ENCODE peak calls at places on chromosome 20, in five cellular contexts. X is gastroesophageal sphincter; T is left cardiac atrium; Z is activated CD8-positive, alpha-beta memory T cell treated with anti-CD3 and anti-CD28 coated beads, Interleukin-2, amount 10 ng/mL, durations not matched to agents 7 days and 5 days; L is GM23338. R is an unnamed sample.

GRCh38 chr20:44019638-44020335 is 105.1 kb downstream of the TOX2 start:
- ATAC-seq in X (peak; percentile 27), Z (peak; percentile 76), T (no peak), L (peak; percentile 38), R (peak; percentile 81)

GRCh38 chr20:24662756-24663399 is 193.4 kb downstream of the SYNDIG1 start:
- ATAC-seq in L (no peak), Z (no peak), X (no peak), T (peak; percentile 41), R (no peak)

GRCh38 chr20:60579941-60580515 is 621.8 kb downstream of the CDH26 start:
- ATAC-seq in X (no peak), L (no peak), Z (no peak), T (no peak), R (no peak)

GRCh38 chr20:37693203-37693602 is 627 bp upstream of the CTNNBL1 start:
- ATAC-seq in T (no peak), Z (no peak), L (no peak), X (no peak), R (no peak)

GRCh38 chr20:35285806-35286076 is 1.2 kb upstream of the EIF6 start:
- ATAC-seq in X (no peak), L (no peak), T (no peak), Z (no peak), R (peak; percentile 12)

GRCh38 chr20:41308726-41309413 is 8.7 kb downstream of the ZHX3 start:
- ATAC-seq in Z (no peak), T (peak; percentile 41), X (peak; percentile 65), L (no peak), R (no peak)

GRCh38 chr20:2768632-2769015 is 31.8 kb downstream of the CPXM1 start:
- ATAC-seq in T (peak; percentile 36), X (no peak), Z (no peak), L (no peak), R (no peak)

GRCh38 chr20:3990741-3991140 is 24.6 kb downstream of the RNF24 start:
- ATAC-seq in L (no peak), T (no peak), Z (no peak), X (no peak), R (no peak)

GRCh38 chr20:63673951-63674350 is 15.8 kb downstream of the RTEL1 start:
- ATAC-seq in T (no peak), L (no peak), X (no peak), Z (no peak), R (no peak)

GRCh38 chr20:10604865-10605440 is 68.8 kb downstream of the JAG1 start:
- ATAC-seq in X (no peak), L (no peak), Z (no peak), T (peak; percentile 41), R (no peak)

GRCh38 chr20:49405696-49406095 is 76.8 kb downstream of the KCNB1 start:
- ATAC-seq in T (no peak), L (no peak), X (no peak), Z (no peak), R (no peak)

GRCh38 chr20:33852971-33853813 is 42.0 kb downstream of the CHMP4B start:
- ATAC-seq in T (no peak), X (no peak), Z (peak; percentile 93), L (no peak), R (peak; percentile 55)

GRCh38 chr20:1341561-1342265 is 12.8 kb upstream of the SDCBP2 start:
- ATAC-seq in Z (no peak), X (no peak), T (peak; percentile 58), L (no peak), R (no peak)

GRCh38 chr20:49160057-49160929 is 27.8 kb downstream of the STAU1 start:
- ATAC-seq in X (no peak), L (no peak), Z (no peak), T (no peak), R (peak; percentile 86)

GRCh38 chr20:48282591-48283228 is 497.4 kb upstream of the SULF2 start:
- ATAC-seq in Z (no peak), T (no peak), L (no peak), X (no peak), R (no peak)

GRCh38 chr20:10524034-10524476 is 89.0 kb downstream of the SLX4IP start:
- ATAC-seq in L (peak; percentile 98), T (peak; percentile 83), Z (no peak), X (peak; percentile 96), R (no peak)

GRCh38 chr20:63929071-63929470 is 27.1 kb downstream of the UCKL1 start:
- ATAC-seq in X (no peak), T (no peak), Z (no peak), L (no peak), R (no peak)

GRCh38 chr20:10076126-10077080 is 41.6 kb downstream of the ANKEF1 start:
- ATAC-seq in T (peak; percentile 51), Z (no peak), L (no peak), X (no peak), R (no peak)

GRCh38 chr20:54843891-54844290 is 368.5 kb downstream of the DOK5 start:
- ATAC-seq in Z (no peak), T (no peak), X (no peak), L (no peak), R (no peak)

GRCh38 chr20:22617160-22617559 is 32.8 kb upstream of the FOXA2 start:
- ATAC-seq in Z (no peak), T (peak; percentile 80), X (no peak), L (no peak), R (no peak)

GRCh38 chr20:18050628-18051027 is 7.1 kb downstream of the OVOL2 start:
- ATAC-seq in T (no peak), Z (no peak), X (no peak), L (no peak), R (no peak)

GRCh38 chr20:1961374-1961773 is 32.5 kb downstream of the PDYN start:
- ATAC-seq in T (no peak), X (no peak), Z (no peak), L (no peak), R (no peak)

GRCh38 chr20:38243617-38244016 is 16.9 kb downstream of the KIAA1755 start:
- ATAC-seq in Z (no peak), T (no peak), X (no peak), L (no peak), R (no peak)

R was measured in activated T-helper 17 cell treated with anti-CD3 and anti-CD28 coated beads, Interleukin-2, amount 50 U/mL, for 72 hours.